ENCODE peak calls at places on chromosomes 16 and 17, in four cellular contexts. S is K562, M is GM12878, T is HL-60. X is an unnamed sample.

GRCh38 chr17:79325707-79326106 is 251.1 kb downstream of the ENGASE start:
- DNase-seq in T (no peak), S (peak), M (no peak), X (no peak)

GRCh38 chr16:25012525-25012991 is 2.6 kb downstream of the ARHGAP17 start:
- DNase-seq in T (no peak), S (no peak), M (no peak), X (no peak)

GRCh38 chr16:75238853-75239371 is 12.5 kb downstream of the BCAR1 start:
- DNase-seq in S (no peak), M (no peak), T (no peak), X (peak)

GRCh38 chr17:47262586-47262985 is 9.0 kb downstream of the ITGB3 start:
- DNase-seq in T (no peak), M (no peak), S (no peak), X (no peak)

GRCh38 chr17:27741361-27741861 is 58.9 kb downstream of the NOS2 start:
- DNase-seq in T (no peak), M (no peak), S (no peak), X (no peak)

GRCh38 chr17:57466042-57466471 is 209.7 kb downstream of the MSI2 start:
- DNase-seq in T (no peak), M (no peak), S (no peak), X (no peak)

GRCh38 chr17:50184057-50184456 is 17.4 kb downstream of the COL1A1 start:
- DNase-seq in S (no peak), M (no peak), T (no peak), X (no peak)

GRCh38 chr17:39598635-39599005 is 9.1 kb downstream of the NEUROD2 start:
- DNase-seq in T (no peak), M (no peak), S (no peak), X (no peak)

GRCh38 chr17:63579633-63580032 is 21.1 kb upstream of the TACO1 start:
- DNase-seq in M (no peak), T (no peak), S (no peak), X (no peak)

GRCh38 chr17:79997004-79997673 is 38.5 kb downstream of the TBC1D16 start:
- DNase-seq in M (peak), S (no peak), T (peak), X (no peak)

GRCh38 chr17:78822552-78822951 is 18.1 kb downstream of the USP36 start:
- DNase-seq in T (no peak), S (no peak), M (no peak), X (no peak)

GRCh38 chr16:30065943-30066881 is 652 bp downstream of the ALDOA start:
- DNase-seq in M (no peak), S (peak), T (peak), X (no peak)

GRCh38 chr16:55408656-55409055 is 70.3 kb upstream of the MMP2 start:
- DNase-seq in S (no peak), T (no peak), M (no peak), X (no peak)
- TF ChIP-seq SPI1 in S (no peak), T (no peak), M (no peak), X (no peak)

GRCh38 chr16:10600792-10601443 is 20.5 kb upstream of the EMP2 start:
- DNase-seq in T (no peak), S (no peak), M (no peak), X (no peak)
- TF ChIP-seq SPI1 in T (no peak), S (no peak), M (no peak), X (no peak)

DNA sequence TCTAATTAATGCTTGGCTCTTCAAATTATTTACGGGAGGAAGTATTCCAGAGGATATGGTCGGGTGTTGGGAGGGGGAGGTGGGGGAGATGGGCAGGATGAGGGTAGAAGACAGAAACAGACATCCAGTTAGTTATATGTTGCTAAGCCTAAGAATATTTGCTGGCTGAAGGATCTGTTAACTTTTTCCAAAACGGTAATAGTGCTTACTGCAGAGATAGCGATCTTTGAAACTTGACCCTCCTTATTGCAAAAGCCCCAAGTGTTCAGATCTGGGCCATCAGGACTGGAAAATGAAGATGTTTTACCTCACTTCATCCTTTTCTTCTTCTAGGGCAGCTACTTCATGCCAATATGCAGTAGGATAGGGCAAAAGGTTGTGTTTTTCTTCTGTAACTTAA is 27.0 kb upstream of the MMD start:
- DNase-seq in T (no peak), S (no peak), M (no peak), X (no peak)
- TF ChIP-seq SPI1 in T (no peak), S (no peak), M (no peak), X (no peak)

GRCh38 chr16:84548971-84549844 is 44.7 kb upstream of the MEAK7 start:
- DNase-seq in M (no peak), T (no peak), S (no peak), X (no peak)
- TF ChIP-seq SPI1 in M (no peak), T (no peak), S (no peak), X (no peak)

GRCh38 chr17:65243838-65244237 is 106.7 kb downstream of the RGS9 start:
- DNase-seq in M (no peak), T (no peak), S (no peak), X (no peak)
- TF ChIP-seq SPI1 in M (no peak), T (no peak), S (no peak), X (no peak)

GRCh38 chr16:12902511-12903324 is 1.3 kb downstream of the SHISA9 start:
- DNase-seq in M (no peak), T (no peak), S (no peak), X (no peak)
- TF ChIP-seq SPI1 in M (no peak), T (no peak), S (no peak), X (no peak)

GRCh38 chr16:81521141-81521626 is 76.6 kb downstream of the CMIP start:
- DNase-seq in S (peak), T (no peak), M (no peak), X (peak)
- TF ChIP-seq SPI1 in S (no peak), T (no peak), M (no peak), X (no peak)

GRCh38 chr16:71360378-71360777 is 1.9 kb downstream of the CALB2 start:
- DNase-seq in S (peak), M (no peak), T (no peak), X (no peak)
- TF ChIP-seq SPI1 in S (no peak), M (no peak), T (no peak), X (no peak)

X was measured in GM12891.